ENCODE peak calls at places on chromosomes 13 and 19, in eight cellular contexts. U, E, I, P, R, D, A and Z are unnamed samples.

GRCh38 chr13:50626031-50626643 is 217.4 kb downstream of the DLEU7 start:
- DNase-seq in R (no peak), U (no peak), D (no peak), A (no peak), I (no peak), P (no peak), E (peak), Z (peak)

GRCh38 chr19:7428651-7429113 is 60.2 kb downstream of the PEX11G start:
- DNase-seq in U (no peak), P (no peak), A (no peak), I (no peak), R (no peak), E (no peak), D (no peak), Z (no peak)

GRCh38 chr19:44620667-44621066 is 7.3 kb downstream of the IGSF23 start:
- DNase-seq in U (no peak), A (no peak), R (no peak), D (no peak), P (no peak), E (peak), I (no peak), Z (no peak)

GRCh38 chr19:17671906-17672305 is 16.2 kb downstream of the UNC13A start:
- DNase-seq in A (no peak), P (peak), I (no peak), E (peak), D (no peak), U (no peak), R (no peak), Z (peak)

GRCh38 chr19:17943284-17944221 is 10.7 kb downstream of the CCDC124 start:
- DNase-seq in E (no peak), D (no peak), P (peak), R (no peak), U (no peak), I (peak), A (no peak), Z (no peak)

GRCh38 chr19:3570619-3571018 is 2.1 kb upstream of the HMG20B start:
- DNase-seq in R (no peak), E (no peak), P (no peak), A (no peak), I (no peak), U (peak), D (peak), Z (no peak)

GRCh38 chr13:60260440-60260839 is 96.7 kb upstream of the DIAPH3 start:
- DNase-seq in P (peak), U (no peak), R (no peak), D (peak), E (no peak), A (no peak), I (no peak), Z (no peak)

GRCh38 chr13:51148952-51149573 is 38.0 kb upstream of the C13orf42 start:
- DNase-seq in R (no peak), U (peak), D (peak), A (peak), E (peak), P (peak), I (no peak), Z (no peak)

GRCh38 chr19:30091456-30091855 is 149.4 kb downstream of the URI1 start:
- DNase-seq in P (no peak), R (no peak), E (no peak), U (no peak), I (no peak), A (peak), D (no peak), Z (no peak)

GRCh38 chr19:459724-460511 is 915 bp downstream of the SHC2 start:
- DNase-seq in U (peak), P (peak), D (peak), R (peak), I (peak), A (peak), E (peak), Z (peak)

GRCh38 chr19:31378404-31378803 is 29.2 kb upstream of the TSHZ3 start:
- DNase-seq in A (no peak), I (peak), D (no peak), E (peak), P (no peak), U (no peak), R (no peak), Z (no peak)

GRCh38 chr19:41309225-41310030 is 544 bp upstream of the CCDC97 start:
- DNase-seq in I (no peak), P (no peak), R (no peak), E (peak), D (no peak), U (no peak), A (no peak), Z (no peak)

GRCh38 chr19:35751839-35752745 is 3.7 kb downstream of the LIN37 start:
- DNase-seq in U (no peak), A (no peak), D (no peak), I (no peak), E (no peak), R (no peak), P (no peak), Z (no peak)